ENCODE peak calls at places on chromosomes 12 and 14, in seven cellular contexts. One of them, this sample, is unnamed.
A peak's percentile ranks its signal among the peaks of the same experiment; 100 is the strongest.

GRCh38 chr14:96626916-96627315 is 124.7 kb downstream of the PAPOLA start:
- DNase-seq in SW480: no peak
- DNase-seq in NCI-H748 treated with DMSO at 0.1 percent for 48 hours: no peak
- DNase-seq in cardiac fibroblast: no peak
- DNase-seq in activated naive CD4-positive, alpha-beta T cell: no peak
- DNase-seq in amniotic stem cell: no peak
- DNase-seq in GM13976: no peak
- DNase-seq in this sample: no peak

GRCh38 chr14:29892327-29892726 is 35.3 kb downstream of the PRKD1 start:
- DNase-seq in cardiac fibroblast: peak; percentile 34
- DNase-seq in GM13976: no peak
- DNase-seq in NCI-H748 treated with DMSO at 0.1 percent for 48 hours: no peak
- DNase-seq in activated naive CD4-positive, alpha-beta T cell: no peak
- DNase-seq in SW480: no peak
- DNase-seq in amniotic stem cell: no peak
- DNase-seq in this sample: no peak

GRCh38 chr14:22476005-22476751 is 112.8 kb downstream of the DAD1 start:
- DNase-seq in cardiac fibroblast: no peak
- DNase-seq in activated naive CD4-positive, alpha-beta T cell: no peak
- DNase-seq in NCI-H748 treated with DMSO at 0.1 percent for 48 hours: no peak
- DNase-seq in SW480: no peak
- DNase-seq in GM13976: no peak
- DNase-seq in amniotic stem cell: no peak
- DNase-seq in this sample: no peak

GRCh38 chr14:96069421-96069820 is 30.3 kb downstream of the C14orf132 start:
- DNase-seq in GM13976: no peak
- DNase-seq in NCI-H748 treated with DMSO at 0.1 percent for 48 hours: no peak
- DNase-seq in cardiac fibroblast: no peak
- DNase-seq in SW480: no peak
- DNase-seq in activated naive CD4-positive, alpha-beta T cell: no peak
- DNase-seq in amniotic stem cell: no peak
- DNase-seq in this sample: no peak

GRCh38 chr12:124508323-124509096 is 58.9 kb downstream of the NCOR2 start:
- DNase-seq in amniotic stem cell: no peak
- DNase-seq in cardiac fibroblast: no peak
- DNase-seq in SW480: peak; percentile 89
- DNase-seq in NCI-H748 treated with DMSO at 0.1 percent for 48 hours: no peak
- DNase-seq in GM13976: peak; percentile 73
- DNase-seq in activated naive CD4-positive, alpha-beta T cell: no peak
- DNase-seq in this sample: no peak

GRCh38 chr12:68175566-68176033 is 16.1 kb upstream of the IFNG start:
- DNase-seq in activated naive CD4-positive, alpha-beta T cell: peak; percentile 6
- DNase-seq in SW480: no peak
- DNase-seq in GM13976: peak; percentile 63
- DNase-seq in cardiac fibroblast: no peak
- DNase-seq in NCI-H748 treated with DMSO at 0.1 percent for 48 hours: no peak
- DNase-seq in amniotic stem cell: no peak
- DNase-seq in this sample: no peak

GRCh38 chr14:53619625-53620324 is 336.9 kb downstream of the BMP4 start:
- DNase-seq in cardiac fibroblast: peak; percentile 50
- DNase-seq in activated naive CD4-positive, alpha-beta T cell: no peak
- DNase-seq in amniotic stem cell: peak; percentile 5
- DNase-seq in SW480: no peak
- DNase-seq in NCI-H748 treated with DMSO at 0.1 percent for 48 hours: no peak
- DNase-seq in GM13976: no peak
- DNase-seq in this sample: no peak

GRCh38 chr14:103836976-103837725 is 10.2 kb downstream of the PPP1R13B start:
- DNase-seq in NCI-H748 treated with DMSO at 0.1 percent for 48 hours: no peak
- DNase-seq in GM13976: no peak
- DNase-seq in cardiac fibroblast: peak; percentile 59
- DNase-seq in amniotic stem cell: no peak
- DNase-seq in activated naive CD4-positive, alpha-beta T cell: no peak
- DNase-seq in SW480: no peak
- DNase-seq in this sample: no peak

GRCh38 chr14:104346112-104346462 is 207.7 kb downstream of the KIF26A start:
- DNase-seq in GM13976: no peak
- DNase-seq in SW480: no peak
- DNase-seq in cardiac fibroblast: no peak
- DNase-seq in NCI-H748 treated with DMSO at 0.1 percent for 48 hours: no peak
- DNase-seq in amniotic stem cell: no peak
- DNase-seq in activated naive CD4-positive, alpha-beta T cell: no peak
- DNase-seq in this sample: no peak

GRCh38 chr14:51342226-51342625 is 102.2 kb downstream of the TMX1 start:
- DNase-seq in amniotic stem cell: no peak
- DNase-seq in activated naive CD4-positive, alpha-beta T cell: no peak
- DNase-seq in GM13976: no peak
- DNase-seq in SW480: peak; percentile 29
- DNase-seq in NCI-H748 treated with DMSO at 0.1 percent for 48 hours: peak; percentile 36
- DNase-seq in cardiac fibroblast: no peak
- DNase-seq in this sample: no peak

GRCh38 chr12:59928416-59928815 is 332.6 kb downstream of the SLC16A7 start:
- DNase-seq in activated naive CD4-positive, alpha-beta T cell: no peak
- DNase-seq in SW480: no peak
- DNase-seq in amniotic stem cell: no peak
- DNase-seq in cardiac fibroblast: no peak
- DNase-seq in GM13976: no peak
- DNase-seq in NCI-H748 treated with DMSO at 0.1 percent for 48 hours: no peak
- DNase-seq in this sample: no peak

GRCh38 chr14:71410578-71411279 is 503.5 kb downstream of the PCNX1 start:
- DNase-seq in amniotic stem cell: no peak
- DNase-seq in SW480: no peak
- DNase-seq in NCI-H748 treated with DMSO at 0.1 percent for 48 hours: no peak
- DNase-seq in GM13976: no peak
- DNase-seq in cardiac fibroblast: peak; percentile 44
- DNase-seq in activated naive CD4-positive, alpha-beta T cell: no peak
- DNase-seq in this sample: no peak

GRCh38 chr14:103207038-103207403 is 83.8 kb downstream of the TNFAIP2 start:
- DNase-seq in NCI-H748 treated with DMSO at 0.1 percent for 48 hours: peak; percentile 12
- DNase-seq in activated naive CD4-positive, alpha-beta T cell: no peak
- DNase-seq in amniotic stem cell: no peak
- DNase-seq in cardiac fibroblast: peak; percentile 52
- DNase-seq in SW480: no peak
- DNase-seq in GM13976: no peak
- DNase-seq in this sample: no peak

GRCh38 chr12:97276621-97277020 is 186.0 kb upstream of the RMST start:
- DNase-seq in GM13976: no peak
- DNase-seq in amniotic stem cell: no peak
- DNase-seq in activated naive CD4-positive, alpha-beta T cell: no peak
- DNase-seq in SW480: no peak
- DNase-seq in cardiac fibroblast: no peak
- DNase-seq in NCI-H748 treated with DMSO at 0.1 percent for 48 hours: no peak
- DNase-seq in this sample: no peak

GRCh38 chr12:15688202-15688736 is 100.9 kb downstream of the EPS8 start:
- DNase-seq in cardiac fibroblast: peak; percentile 63
- DNase-seq in amniotic stem cell: no peak
- DNase-seq in GM13976: no peak
- DNase-seq in NCI-H748 treated with DMSO at 0.1 percent for 48 hours: no peak
- DNase-seq in activated naive CD4-positive, alpha-beta T cell: no peak
- DNase-seq in SW480: peak; percentile 81
- DNase-seq in this sample: no peak

GRCh38 chr12:91883811-91884210 is 261.8 kb downstream of the BTG1 start:
- DNase-seq in NCI-H748 treated with DMSO at 0.1 percent for 48 hours: no peak
- DNase-seq in amniotic stem cell: no peak
- DNase-seq in cardiac fibroblast: no peak
- DNase-seq in SW480: no peak
- DNase-seq in activated naive CD4-positive, alpha-beta T cell: no peak
- DNase-seq in GM13976: no peak
- DNase-seq in this sample: no peak

GRCh38 chr14:100571837-100572236 is 15.4 kb downstream of the BEGAIN start:
- DNase-seq in GM13976: no peak
- DNase-seq in NCI-H748 treated with DMSO at 0.1 percent for 48 hours: no peak
- DNase-seq in SW480: no peak
- DNase-seq in cardiac fibroblast: no peak
- DNase-seq in amniotic stem cell: no peak
- DNase-seq in activated naive CD4-positive, alpha-beta T cell: no peak
- DNase-seq in this sample: no peak

GRCh38 chr12:104756901-104757300 is 201.2 kb downstream of the SLC41A2 start:
- DNase-seq in NCI-H748 treated with DMSO at 0.1 percent for 48 hours: no peak
- DNase-seq in amniotic stem cell: no peak
- DNase-seq in activated naive CD4-positive, alpha-beta T cell: no peak
- DNase-seq in GM13976: no peak
- DNase-seq in SW480: no peak
- DNase-seq in cardiac fibroblast: no peak
- DNase-seq in this sample: no peak

GRCh38 chr12:2375871-2376270 is 323.1 kb downstream of the CACNA1C start:
- DNase-seq in amniotic stem cell: no peak
- DNase-seq in cardiac fibroblast: no peak
- DNase-seq in SW480: no peak
- DNase-seq in GM13976: no peak
- DNase-seq in activated naive CD4-positive, alpha-beta T cell: no peak
- DNase-seq in NCI-H748 treated with DMSO at 0.1 percent for 48 hours: no peak
- DNase-seq in this sample: no peak

GRCh38 chr12:92000587-92000986 is 145.1 kb downstream of the BTG1 start:
- DNase-seq in SW480: no peak
- DNase-seq in amniotic stem cell: no peak
- DNase-seq in NCI-H748 treated with DMSO at 0.1 percent for 48 hours: no peak
- DNase-seq in activated naive CD4-positive, alpha-beta T cell: no peak
- DNase-seq in GM13976: no peak
- DNase-seq in cardiac fibroblast: no peak
- DNase-seq in this sample: no peak

GRCh38 chr12:32705783-32706182 is 26.7 kb downstream of the DNM1L start:
- DNase-seq in activated naive CD4-positive, alpha-beta T cell: no peak
- DNase-seq in NCI-H748 treated with DMSO at 0.1 percent for 48 hours: no peak
- DNase-seq in GM13976: no peak
- DNase-seq in amniotic stem cell: no peak
- DNase-seq in SW480: no peak
- DNase-seq in cardiac fibroblast: no peak
- DNase-seq in this sample: no peak

GRCh38 chr14:98956181-98956580 is 315.8 kb downstream of the BCL11B start:
- DNase-seq in GM13976: no peak
- DNase-seq in cardiac fibroblast: no peak
- DNase-seq in NCI-H748 treated with DMSO at 0.1 percent for 48 hours: no peak
- DNase-seq in activated naive CD4-positive, alpha-beta T cell: no peak
- DNase-seq in SW480: no peak
- DNase-seq in amniotic stem cell: no peak
- DNase-seq in this sample: no peak

This sample was measured in cerebellar nuclear complex.